ENCODE peak calls at places on chromosomes 5 and 9, in four cellular contexts. Q is HepG2, O is K562, L is GM12878. V is an unnamed sample.

GRCh38 chr5:168311061-168311566 is 19.7 kb downstream of the WWC1 start:
- DNase-seq in Q (no peak), L (no peak), O (peak; percentile 3), V (no peak)

GRCh38 chr9:114327749-114328148 is 1.9 kb upstream of the ORM2 start:
- DNase-seq in L (no peak), O (no peak), Q (no peak), V (no peak)

GRCh38 chr5:65815156-65815555 is 93.2 kb downstream of the NLN start:
- DNase-seq in L (no peak), O (no peak), Q (no peak), V (no peak)

GRCh38 chr5:1319436-1320343 is 24.8 kb upstream of the TERT start:
- DNase-seq in Q (no peak), O (no peak), L (no peak), V (no peak)

GRCh38 chr9:92483896-92484545 is 1.7 kb upstream of the ASPN start:
- DNase-seq in O (no peak), L (no peak), Q (no peak), V (no peak)

GRCh38 chr5:151675225-151675955 is 11.3 kb downstream of the SPARC start:
- DNase-seq in O (no peak), Q (no peak), L (no peak), V (no peak)

GRCh38 chr5:17907094-17907493 is 272.8 kb downstream of the TAF11L14 start:
- DNase-seq in L (no peak), O (no peak), Q (no peak), V (no peak)

GRCh38 chr5:13985736-13986418 is 41.4 kb upstream of the DNAH5 start:
- DNase-seq in L (no peak), O (no peak), Q (peak; percentile 42), V (no peak)

GRCh38 chr9:131097948-131098278 is 1.6 kb downstream of the AIF1L start:
- DNase-seq in L (no peak), O (no peak), Q (no peak), V (no peak)

GRCh38 chr9:110648698-110649097 is 19.9 kb upstream of the MUSK start:
- DNase-seq in Q (no peak), L (no peak), O (peak; percentile 1), V (no peak)

GRCh38 chr5:98933446-98934072 is 4.8 kb upstream of the CHD1 start:
- DNase-seq in L (peak; percentile 59), O (no peak), Q (no peak), V (no peak)

GRCh38 chr5:142420521-142420920 is 95.7 kb upstream of the SPRY4 start:
- DNase-seq in O (no peak), Q (no peak), L (no peak), V (no peak)

GRCh38 chr5:132458651-132459030 is 31.9 kb downstream of the IRF1 start:
- DNase-seq in L (no peak), O (no peak), Q (no peak), V (no peak)

GRCh38 chr5:53331463-53331862 is 149.0 kb upstream of the FST start:
- DNase-seq in Q (no peak), L (no peak), O (no peak), V (no peak)

GRCh38 chr5:39194466-39195136 is 24.8 kb downstream of the FYB1 start:
- DNase-seq in L (no peak), Q (peak; percentile 40), O (peak; percentile 79), V (no peak)

GRCh38 chr5:154110781-154111180 is 72.0 kb downstream of the MFAP3 start:
- DNase-seq in O (no peak), L (no peak), Q (no peak), V (no peak)

GRCh38 chr5:94941113-94941765 is 322.8 kb downstream of the SLF1 start:
- DNase-seq in L (no peak), Q (no peak), O (no peak), V (no peak)

GRCh38 chr5:174533771-174534221 is 190.6 kb upstream of the MSX2 start:
- DNase-seq in L (no peak), Q (no peak), O (no peak), V (no peak)

GRCh38 chr5:142749321-142749720 is 20.9 kb upstream of the ARHGAP26 start:
- DNase-seq in O (no peak), L (no peak), Q (no peak), V (no peak)

GRCh38 chr9:123368023-123368422 is 12.0 kb downstream of the CRB2 start:
- DNase-seq in O (no peak), L (no peak), Q (no peak), V (no peak)

GRCh38 chr9:23824241-23825142 is 1.5 kb downstream of the ELAVL2 start:
- DNase-seq in L (no peak), O (no peak), Q (no peak), V (peak; percentile 72)

GRCh38 chr9:69455311-69455710 is 130.3 kb downstream of the ENTREP1 start:
- DNase-seq in Q (no peak), O (no peak), L (no peak), V (peak; percentile 22)

GRCh38 chr9:136448655-136449054 is 9.0 kb upstream of the INPP5E start:
- DNase-seq in Q (no peak), L (no peak), O (no peak), V (no peak)

GRCh38 chr9:93111371-93112115 is 15.5 kb downstream of the CARD19 start:
- DNase-seq in Q (peak; percentile 39), O (no peak), L (no peak), V (no peak)

DNA sequence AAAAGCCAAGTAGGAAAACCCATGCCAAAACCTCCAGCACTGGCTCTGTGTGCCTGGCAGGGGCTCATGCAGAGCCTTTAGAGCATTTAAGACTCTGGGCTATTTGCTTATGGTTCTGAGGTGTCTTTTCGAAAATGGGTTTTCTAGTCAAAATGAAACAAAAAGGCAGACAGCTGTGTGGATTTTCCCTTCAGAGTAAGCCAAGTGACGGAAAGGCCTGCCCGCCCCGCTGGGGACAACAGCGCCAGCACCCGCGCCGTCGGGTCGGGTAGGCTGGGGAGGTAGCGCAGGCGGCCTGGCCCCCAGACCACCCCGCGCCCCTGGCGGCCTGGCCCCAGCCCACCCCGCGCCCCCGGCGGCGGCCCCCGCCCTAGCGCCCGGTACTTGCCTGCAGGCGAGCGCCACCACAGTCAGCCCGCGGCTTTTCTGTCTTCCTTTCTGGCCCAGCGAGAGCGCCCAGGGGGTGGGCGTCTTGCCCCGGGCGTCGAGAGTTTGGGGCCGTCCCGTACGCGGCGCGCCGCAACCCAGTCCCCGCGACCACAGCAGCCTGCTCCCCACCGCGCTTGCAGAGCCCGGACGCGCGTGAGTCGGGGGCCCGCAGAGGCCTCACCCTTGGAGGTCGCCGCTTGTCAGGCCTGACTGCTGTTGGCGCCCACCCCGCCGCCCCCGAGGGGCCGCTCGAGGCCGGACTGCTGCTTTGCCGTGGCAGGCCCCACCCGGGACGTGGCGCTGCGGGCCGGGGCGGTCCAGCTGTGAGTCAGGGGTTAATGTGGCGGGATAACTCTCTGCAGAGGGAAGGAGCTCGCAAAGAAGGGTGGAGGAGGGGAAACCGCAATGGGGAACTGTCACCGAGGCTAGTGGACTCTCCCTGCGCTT is at the start of gene TICAM2:
- DNase-seq in Q (no peak), O (peak; percentile 72), L (peak; percentile 77), V (peak; percentile 80)
- TF ChIP-seq CBX5 in Q (no peak), O (no peak), L (no peak), V (no peak)

DNA sequence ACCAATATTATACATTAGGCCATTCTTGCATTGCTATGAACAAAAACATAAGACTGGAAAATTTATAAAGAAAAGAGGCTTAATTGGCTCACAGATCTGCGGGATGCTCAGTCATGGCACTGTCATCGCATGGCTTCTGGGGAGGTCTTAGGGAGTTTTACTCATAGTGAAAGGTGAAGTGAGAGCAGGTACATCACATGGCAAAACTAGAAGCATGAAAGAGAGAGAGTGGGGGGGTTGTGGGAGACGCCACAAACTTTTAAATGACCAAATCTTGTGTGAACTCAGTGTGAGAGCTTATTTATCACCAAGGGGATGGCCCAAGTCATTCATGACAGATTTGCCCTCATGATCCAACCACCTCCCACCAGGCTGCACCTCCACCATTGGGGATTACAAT is 398.3 kb upstream of the EDIL3 start:
- DNase-seq in O (no peak), L (no peak), Q (no peak), V (no peak)
- TF ChIP-seq CBX5 in O (no peak), L (no peak), Q (no peak), V (no peak)

GRCh38 chr9:127185931-127186781 is 63.7 kb upstream of the ANGPTL2 start:
- DNase-seq in L (no peak), Q (peak; percentile 20), O (no peak), V (no peak)

GRCh38 chr9:127183814-127184582 is 61.6 kb upstream of the ANGPTL2 start:
- DNase-seq in Q (no peak), O (no peak), L (peak; percentile 95), V (no peak)

GRCh38 chr9:127182901-127183746 is 60.7 kb upstream of the ANGPTL2 start:
- DNase-seq in Q (no peak), L (no peak), O (no peak), V (no peak)

GRCh38 chr9:127185181-127185580 is 62.7 kb upstream of the ANGPTL2 start:
- DNase-seq in O (no peak), L (no peak), Q (no peak), V (no peak)

GRCh38 chr9:127184641-127185040 is 62.2 kb upstream of the ANGPTL2 start:
- DNase-seq in O (no peak), L (no peak), Q (no peak), V (no peak)
- TF ChIP-seq CBX5 in O (no peak), L (no peak), Q (no peak), V (no peak)

GRCh38 chr9:18689166-18689565 is 215.2 kb downstream of the ADAMTSL1 start:
- DNase-seq in L (no peak), O (no peak), Q (no peak), V (no peak)
- TF ChIP-seq CBX5 in L (no peak), O (no peak), Q (no peak), V (no peak)

GRCh38 chr5:10376530-10376929 is 23.0 kb downstream of the MARCHF6 start:
- DNase-seq in O (no peak), Q (no peak), L (no peak), V (no peak)
- TF ChIP-seq CBX5 in O (no peak), Q (no peak), L (no peak), V (no peak)